ENCODE peak calls at places on chromosomes 5 and 9, in ten cellular contexts. R is stimulated activated naive CD8-positive, alpha-beta T cell treated with anti-CD3 and anti-CD28 coated beads, Interleukin-15, Interleukin-2, amounts not matched to agents 100 U/mL and 50 U/mL, for 24 hours; O is NCI-H1092 treated with DMSO at 0.1 percent for 48 hours; W is fibroblast of the conjunctiva; K is putamen; G is NCI-H1694 treated with DMSO at 0.1 percent for 48 hours; D is AG08395; L is uterus; Y is ELR; X is nucleus accumbens. M is an unnamed sample.

GRCh38 chr5:162485666-162486292 is 418.2 kb downstream of the GABRG2 start:
- DNase-seq in R (no peak), O (no peak), W (no peak), K (no peak), G (no peak), D (no peak), L (no peak), Y (no peak), X (no peak), M (no peak)

GRCh38 chr5:38438757-38439156 is 117.7 kb downstream of the LIFR start:
- DNase-seq in R (no peak), O (no peak), W (no peak), K (no peak), G (no peak), D (no peak), L (no peak), Y (no peak), X (no peak), M (no peak)

GRCh38 chr5:137220523-137220927 is 278.6 kb downstream of the SPOCK1 start:
- DNase-seq in R (no peak), O (peak), W (peak), K (no peak), G (peak), D (peak), L (no peak), Y (peak), X (no peak), M (no peak)

GRCh38 chr9:87687207-87687606 is 38.7 kb upstream of the CTSL start:
- DNase-seq in R (no peak), O (no peak), W (no peak), K (no peak), G (no peak), D (no peak), L (no peak), Y (no peak), X (no peak), M (no peak)

GRCh38 chr9:134373269-134373668 is 47.0 kb downstream of the RXRA start:
- DNase-seq in R (no peak), O (no peak), W (no peak), K (no peak), G (no peak), D (no peak), L (no peak), Y (no peak), X (no peak), M (no peak)

GRCh38 chr9:129665008-129665771 is at the start of gene PRRX2:
- DNase-seq in R (peak), O (no peak), W (peak), K (no peak), G (no peak), D (peak), L (peak), Y (peak), X (no peak), M (peak)

GRCh38 chr5:159206368-159206767 is 3.0 kb downstream of the RNF145 start:
- DNase-seq in R (no peak), O (no peak), W (no peak), K (no peak), G (no peak), D (no peak), L (no peak), Y (peak), X (no peak), M (no peak)

GRCh38 chr5:53601570-53601969 is 41.1 kb downstream of the NDUFS4 start:
- DNase-seq in R (no peak), O (no peak), W (no peak), K (no peak), G (no peak), D (no peak), L (no peak), Y (peak), X (no peak), M (no peak)

M was measured in heart left ventricle.